ENCODE peak calls at places on chromosomes 6 and 20, in eight cellular contexts. One of them, this sample, is unnamed.

GRCh38 chr6:137734875-137735182 is 132.2 kb upstream of the TNFAIP3 start:
- DNase-seq in GM03348: no peak
- DNase-seq in SK-MEL-5: no peak
- DNase-seq in NCI-H526 treated with DMSO at 0.1 percent for 48 hours: no peak
- DNase-seq in OCI-M1: peak; percentile 33
- DNase-seq in ovary: no peak
- DNase-seq in T47D: no peak
- DNase-seq in NCI-H510A: no peak
- DNase-seq in this sample: no peak

GRCh38 chr20:47305667-47306066 is 50.8 kb downstream of the ZMYND8 start:
- DNase-seq in GM03348: no peak
- DNase-seq in SK-MEL-5: no peak
- DNase-seq in NCI-H526 treated with DMSO at 0.1 percent for 48 hours: no peak
- DNase-seq in OCI-M1: no peak
- DNase-seq in ovary: no peak
- DNase-seq in T47D: no peak
- DNase-seq in NCI-H510A: no peak
- DNase-seq in this sample: no peak

GRCh38 chr20:35576816-35577215 is 34.9 kb downstream of the ERGIC3 start:
- DNase-seq in GM03348: no peak
- DNase-seq in SK-MEL-5: no peak
- DNase-seq in NCI-H526 treated with DMSO at 0.1 percent for 48 hours: no peak
- DNase-seq in OCI-M1: no peak
- DNase-seq in ovary: no peak
- DNase-seq in T47D: no peak
- DNase-seq in NCI-H510A: no peak
- DNase-seq in this sample: no peak

GRCh38 chr6:21885532-21886089 is 292.1 kb downstream of the SOX4 start:
- DNase-seq in GM03348: peak; percentile 76
- DNase-seq in SK-MEL-5: peak; percentile 31
- DNase-seq in NCI-H526 treated with DMSO at 0.1 percent for 48 hours: no peak
- DNase-seq in OCI-M1: no peak
- DNase-seq in ovary: peak; percentile 58
- DNase-seq in T47D: no peak
- DNase-seq in NCI-H510A: no peak
- DNase-seq in this sample: no peak

GRCh38 chr6:105892577-105893262 is 193.4 kb upstream of the PRDM1 start:
- DNase-seq in GM03348: no peak
- DNase-seq in SK-MEL-5: no peak
- DNase-seq in NCI-H526 treated with DMSO at 0.1 percent for 48 hours: no peak
- DNase-seq in OCI-M1: peak; percentile 98
- DNase-seq in ovary: no peak
- DNase-seq in T47D: no peak
- DNase-seq in NCI-H510A: no peak
- DNase-seq in this sample: no peak

GRCh38 chr20:62214067-62214466 is 6.0 kb downstream of the HRH3 start:
- DNase-seq in GM03348: no peak
- DNase-seq in SK-MEL-5: no peak
- DNase-seq in NCI-H526 treated with DMSO at 0.1 percent for 48 hours: peak; percentile 22
- DNase-seq in OCI-M1: no peak
- DNase-seq in ovary: no peak
- DNase-seq in T47D: peak; percentile 32
- DNase-seq in NCI-H510A: peak; percentile 72
- DNase-seq in this sample: no peak

GRCh38 chr20:1535420-1536175 is 21.9 kb downstream of the SIRPD start:
- DNase-seq in GM03348: no peak
- DNase-seq in SK-MEL-5: no peak
- DNase-seq in NCI-H526 treated with DMSO at 0.1 percent for 48 hours: no peak
- DNase-seq in OCI-M1: peak; percentile 67
- DNase-seq in ovary: no peak
- DNase-seq in T47D: no peak
- DNase-seq in NCI-H510A: no peak
- DNase-seq in this sample: no peak

GRCh38 chr6:24951831-24952299 is 16.1 kb upstream of the RIPOR2 start:
- DNase-seq in GM03348: no peak
- DNase-seq in SK-MEL-5: no peak
- DNase-seq in NCI-H526 treated with DMSO at 0.1 percent for 48 hours: no peak
- DNase-seq in OCI-M1: peak; percentile 53
- DNase-seq in ovary: no peak
- DNase-seq in T47D: no peak
- DNase-seq in NCI-H510A: no peak
- DNase-seq in this sample: peak; percentile 40